ENCODE peak calls at places on chromosome 9, in five cellular contexts. D is HL-60; T is stimulated activated CD4-positive, alpha-beta T cell treated with anti-CD3 and anti-CD28 coated beads, Interleukin-12 subunit alpha, Interleukin-12 subunit beta, amount 100 ng/mL, for 24 hours; B is ACHN; C is GM12865. J is an unnamed sample.

GRCh38 chr9:135789838-135790291 is 87.9 kb downstream of the KCNT1 start:
- DNase-seq in D (no peak), T (no peak), B (no peak), C (no peak), J (no peak)

GRCh38 chr9:128201441-128202369 is 1.5 kb upstream of the DNM1 start:
- DNase-seq in D (no peak), T (no peak), B (no peak), C (no peak), J (no peak)

GRCh38 chr9:70222354-70222753 is 36.4 kb upstream of the SMC5 start:
- DNase-seq in D (no peak), T (no peak), B (no peak), C (no peak), J (no peak)

GRCh38 chr9:10265102-10265708 is 347.6 kb downstream of the PTPRD start:
- DNase-seq in D (no peak), T (no peak), B (no peak), C (no peak), J (no peak)

GRCh38 chr9:76394896-76395244 is 644 bp upstream of the RFK start:
- DNase-seq in D (peak), T (no peak), B (no peak), C (peak), J (peak)

GRCh38 chr9:87973122-87973521 is 1.2 kb downstream of the CDK20 start:
- DNase-seq in D (no peak), T (no peak), B (no peak), C (no peak), J (no peak)

GRCh38 chr9:100581081-100581480 is 3.2 kb downstream of the CAVIN4 start:
- DNase-seq in D (no peak), T (no peak), B (no peak), C (no peak), J (no peak)

GRCh38 chr9:82805027-82805426 is 257.9 kb downstream of the RASEF start:
- DNase-seq in D (no peak), T (no peak), B (no peak), C (no peak), J (no peak)

GRCh38 chr9:134289241-134289875 is 36.9 kb upstream of the RXRA start:
- DNase-seq in D (no peak), T (no peak), B (no peak), C (no peak), J (no peak)

GRCh38 chr9:127178646-127179632 is 56.5 kb upstream of the ANGPTL2 start:
- DNase-seq in D (no peak), T (no peak), B (no peak), C (no peak), J (no peak)

J was measured in AG20443.